ENCODE peak calls at places on chromosomes 1 and 21, in seven cellular contexts. T is Caco-2; B is stimulated activated naive CD8-positive, alpha-beta T cell treated with anti-CD3 and anti-CD28 coated beads, Interleukin-15, Interleukin-2, amounts not matched to agents 100 U/mL and 50 U/mL, for 24 hours; G is KG1; O is AG09309; E is epithelial cell of esophagus; K is HEK293T. A is an unnamed sample.

GRCh38 chr1:225454067-225454618 is 26.3 kb upstream of the LBR start:
- DNase-seq in E (peak; percentile 94), B (no peak), O (no peak), G (no peak), K (no peak), T (peak; percentile 34), A (no peak)

GRCh38 chr1:226731257-226731893 is 7.7 kb downstream of the ITPKB start:
- DNase-seq in O (no peak), T (no peak), G (no peak), K (no peak), E (no peak), B (no peak), A (no peak)

GRCh38 chr1:97947751-97948150 is 26.9 kb upstream of the DPYD start:
- DNase-seq in T (no peak), E (no peak), G (no peak), K (no peak), O (peak; percentile 23), B (no peak), A (no peak)

GRCh38 chr1:3066250-3066711 is 2.7 kb upstream of the PRDM16 start:
- DNase-seq in B (no peak), G (no peak), O (no peak), T (no peak), E (no peak), K (no peak), A (no peak)

GRCh38 chr1:176515310-176515709 is 52.3 kb downstream of the PAPPA2 start:
- DNase-seq in B (no peak), G (no peak), K (no peak), O (peak; percentile 2), T (no peak), E (peak; percentile 84), A (no peak)

GRCh38 chr1:3350441-3351261 is 103.8 kb upstream of the ARHGEF16 start:
- DNase-seq in G (no peak), T (no peak), O (no peak), K (no peak), B (no peak), E (no peak), A (no peak)

GRCh38 chr1:24643362-24644346 is 552 bp downstream of the SRRM1 start:
- DNase-seq in E (peak; percentile 56), B (peak; percentile 71), T (peak; percentile 26), O (no peak), K (peak; percentile 33), G (no peak), A (no peak)

GRCh38 chr1:2554621-2555387 is 1.4 kb upstream of the TNFRSF14 start:
- DNase-seq in T (no peak), B (peak; percentile 75), G (no peak), K (no peak), E (no peak), O (no peak), A (no peak)

GRCh38 chr1:28246427-28246832 is 10.5 kb downstream of the ATP5IF1 start:
- DNase-seq in T (no peak), G (peak; percentile 80), O (no peak), K (no peak), B (no peak), E (peak; percentile 92), A (peak; percentile 40)

GRCh38 chr1:172533511-172534116 is 664 bp downstream of the SUCO start:
- DNase-seq in O (peak; percentile 11), K (peak; percentile 14), E (peak; percentile 42), T (peak; percentile 14), G (no peak), B (peak; percentile 48), A (peak; percentile 80)

GRCh38 chr21:18369115-18369514 is 34.5 kb downstream of the TMPRSS15 start:
- DNase-seq in G (no peak), K (peak; percentile 14), O (no peak), B (no peak), E (peak; percentile 1), T (peak; percentile 9), A (peak; percentile 1)

GRCh38 chr1:39666772-39667171 is 5.1 kb downstream of the NT5C1A start:
- DNase-seq in K (no peak), B (peak; percentile 64), E (no peak), G (no peak), T (no peak), O (no peak), A (no peak)

GRCh38 chr1:72567511-72567910 is 285.2 kb upstream of the NEGR1 start:
- DNase-seq in O (no peak), K (no peak), E (no peak), T (no peak), B (no peak), G (no peak), A (no peak)

GRCh38 chr1:219113261-219113660 is 60.4 kb upstream of the LYPLAL1 start:
- DNase-seq in O (no peak), E (peak; percentile 20), B (no peak), T (no peak), K (no peak), G (no peak), A (no peak)

GRCh38 chr1:231106347-231106746 is 55.5 kb upstream of the TRIM67 start:
- DNase-seq in O (peak; percentile 46), K (peak; percentile 41), E (no peak), T (no peak), G (no peak), B (no peak), A (no peak)

GRCh38 chr1:39762550-39763540 is 8.3 kb downstream of the OXCT2 start:
- DNase-seq in O (no peak), T (no peak), E (no peak), B (no peak), K (no peak), G (no peak), A (no peak)

GRCh38 chr1:29339176-29339575 is 102.9 kb downstream of the PTPRU start:
- DNase-seq in O (no peak), B (no peak), E (peak; percentile 17), T (no peak), K (no peak), G (no peak), A (no peak)

A was measured in NCI-H526 treated with DMSO at 0.1 percent for 48 hours.